ENCODE peak calls at places on chromosomes 3 and 15, in ten cellular contexts. M is left ventricle myocardium inferior; S is body of pancreas; L is CD8-positive, alpha-beta T cell; F is breast epithelium; G is sigmoid colon; I is CD8-positive, alpha-beta memory T cell; R is NT2/D1; X is psoas muscle; Q is osteoblast. V is an unnamed sample. For H3K4me1, the result is how much of the 10 kb centered on the place peaks cover.

GRCh38 chr3:107216711-107217110 is 160.5 kb upstream of the CCDC54 start:
- DNase-seq in X (no peak), I (no peak), R (no peak), S (no peak), G (no peak), M (no peak), L (no peak), Q (peak), F (no peak), V (no peak)

GRCh38 chr3:51777985-51778384 is 1.1 kb downstream of the IQCF6 start:
- DNase-seq in R (no peak), I (no peak), X (peak), Q (no peak), M (peak), G (peak), S (peak), L (no peak), F (no peak), V (peak)

GRCh38 chr3:77707271-77707670 is 667.4 kb downstream of the ROBO2 start:
- DNase-seq in S (no peak), R (no peak), M (no peak), Q (no peak), F (no peak), X (no peak), G (no peak), I (no peak), L (no peak), V (no peak)

GRCh38 chr3:159732172-159733111 is 256.2 kb upstream of the IL12A start:
- DNase-seq in I (no peak), S (no peak), X (no peak), L (no peak), R (no peak), Q (no peak), F (no peak), G (no peak), M (no peak), V (peak)

GRCh38 chr15:90650117-90650955 is 66.8 kb upstream of the BLM start:
- DNase-seq in L (no peak), I (no peak), S (no peak), Q (peak), F (no peak), X (no peak), G (no peak), R (no peak), M (no peak), V (no peak)

GRCh38 chr3:139285691-139286090 is 58.1 kb upstream of the MRPS22 start:
- DNase-seq in X (no peak), G (no peak), L (no peak), Q (no peak), F (no peak), S (no peak), M (no peak), I (no peak), R (no peak), V (no peak)

GRCh38 chr3:71061581-71061980 is 521.9 kb downstream of the FOXP1 start:
- DNase-seq in M (no peak), I (no peak), L (no peak), Q (no peak), R (no peak), F (no peak), G (no peak), S (no peak), X (no peak), V (no peak)

GRCh38 chr3:123740391-123740822 is 143.7 kb downstream of the MYLK start:
- DNase-seq in X (no peak), I (no peak), F (no peak), S (no peak), Q (no peak), R (no peak), M (peak), G (no peak), L (no peak), V (no peak)

GRCh38 chr15:43187544-43188155 is 2.4 kb downstream of the CCNDBP1 start:
- DNase-seq in F (no peak), R (no peak), S (no peak), X (no peak), L (no peak), G (no peak), M (no peak), I (no peak), Q (no peak), V (no peak)

GRCh38 chr3:27533718-27534578 is 49.8 kb upstream of the SLC4A7 start:
- DNase-seq in Q (peak), M (peak), S (peak), F (no peak), X (peak), R (peak), G (peak), L (no peak), I (peak), V (peak)

GRCh38 chr15:67177750-67178149 is 76.7 kb downstream of the AAGAB start:
- DNase-seq in M (no peak), R (no peak), G (no peak), F (no peak), S (no peak), L (no peak), I (no peak), X (no peak), Q (peak), V (no peak)
- H3K4me1 ChIP-seq in M (under half), R (under half), G (half or more), F (under half), S (under half), L (under half), I (under half), X (half or more), Q (half or more), V (half or more)

GRCh38 chr3:167882057-167882667 is 146.6 kb downstream of the SERPINI1 start:
- DNase-seq in X (no peak), R (peak), M (no peak), S (no peak), G (no peak), L (no peak), I (no peak), F (no peak), Q (no peak), V (no peak)
- H3K4me1 ChIP-seq in X (under half), R (under half), M (under half), S (under half), G (under half), L (under half), I (under half), F (under half), Q (under half), V (under half)

DNA sequence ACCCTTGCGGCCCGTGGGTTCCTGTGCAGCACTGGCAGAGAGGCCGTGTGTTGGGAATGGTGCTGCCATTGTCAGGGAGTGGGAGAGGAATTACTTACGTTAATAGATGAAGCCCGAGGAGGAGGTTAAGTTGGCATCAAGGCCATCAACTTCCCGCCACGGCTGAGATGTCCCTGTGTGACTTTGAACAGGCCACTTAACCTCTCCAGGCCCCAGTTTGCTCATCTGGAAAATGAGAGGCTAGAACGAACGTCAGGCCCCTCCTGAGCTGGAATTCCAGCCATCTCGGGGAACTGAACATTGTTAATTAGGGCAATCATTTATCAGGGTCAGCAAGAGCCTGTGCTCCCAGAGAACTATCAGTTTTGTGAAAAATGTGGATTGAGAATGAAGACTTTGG is 91.4 kb upstream of the MYZAP start:
- DNase-seq in R (no peak), X (no peak), F (no peak), I (no peak), L (no peak), M (no peak), G (no peak), S (no peak), Q (no peak), V (no peak)
- H3K4me1 ChIP-seq in R (under half), X (under half), F (under half), I (under half), L (under half), M (under half), G (under half), S (half or more), Q (under half), V (under half)

DNA sequence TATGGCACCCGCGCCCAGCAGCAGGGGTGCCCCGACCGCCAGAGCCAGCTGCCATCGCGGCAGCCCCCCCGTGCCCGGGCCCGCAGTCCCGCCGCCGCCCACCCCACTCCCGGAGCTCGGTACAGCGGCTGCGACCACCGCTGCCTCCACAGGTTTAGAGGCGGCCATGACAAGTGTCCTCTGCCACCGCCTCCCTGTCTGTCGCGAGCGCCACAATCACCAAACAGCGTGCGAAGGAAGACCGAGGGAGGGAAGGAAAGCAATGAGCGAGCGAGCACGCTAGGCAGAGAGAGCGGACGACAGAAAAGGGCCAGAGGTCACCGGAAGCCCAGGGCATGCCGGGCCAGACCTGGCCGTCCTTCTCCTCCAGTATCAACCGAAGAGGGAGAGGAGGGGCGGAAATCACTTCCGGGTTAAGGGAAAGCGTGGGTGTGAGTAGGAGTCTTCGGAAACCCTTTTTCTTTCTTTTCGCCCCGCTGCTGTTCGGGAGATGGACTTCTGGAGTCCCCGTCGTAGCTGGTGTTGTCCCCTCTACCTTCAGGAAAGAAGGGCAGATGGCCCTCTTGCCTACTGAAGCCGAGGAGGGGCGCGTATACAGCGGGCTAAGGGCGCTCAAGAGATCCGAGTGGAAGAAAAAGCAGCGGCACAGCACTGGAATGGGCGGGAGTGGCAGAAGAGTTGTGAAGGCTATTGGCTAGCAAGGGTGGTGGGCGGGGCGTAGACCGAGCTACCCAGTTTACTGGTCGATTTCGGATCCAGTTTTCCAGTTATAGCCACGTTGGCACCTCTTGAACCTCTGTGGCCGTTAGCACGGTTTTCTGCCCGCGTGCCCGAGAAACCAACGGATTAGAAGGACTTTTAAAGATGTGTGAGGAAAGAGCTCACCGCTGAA is at the start of the genes LNP1 and TOMM70:
- DNase-seq in F (peak), R (peak), S (peak), L (peak), G (peak), Q (peak), M (peak), I (peak), X (peak), V (peak)
- H3K4me1 ChIP-seq in F (under half), R (under half), S (under half), L (under half), G (under half), Q (under half), M (half or more), I (under half), X (half or more), V (under half)

DNA sequence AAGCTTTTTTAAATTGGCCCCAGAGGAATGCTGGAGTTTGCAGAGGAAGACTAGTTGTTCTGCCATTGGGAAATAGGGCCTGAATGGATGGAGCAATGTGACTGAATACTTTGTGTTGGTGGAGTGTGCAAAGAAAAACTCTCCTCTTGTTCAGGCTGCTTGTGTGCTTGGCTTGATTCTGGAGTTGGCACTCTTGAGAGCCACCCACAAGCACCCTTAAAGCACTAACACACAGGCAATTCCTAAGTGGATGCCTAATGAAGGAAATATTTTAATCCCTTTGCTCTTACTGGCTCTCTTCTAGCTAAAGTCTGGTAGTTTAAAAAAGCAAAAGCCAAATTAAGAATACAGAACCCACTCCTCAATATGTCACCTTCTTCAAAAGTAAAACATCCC is 304.4 kb upstream of the C2CD4B start:
- DNase-seq in S (no peak), F (no peak), Q (peak), I (no peak), X (no peak), M (no peak), G (peak), R (no peak), L (no peak), V (no peak)
- H3K4me1 ChIP-seq in S (under half), F (under half), Q (half or more), I (under half), X (under half), M (half or more), G (under half), R (under half), L (under half), V (under half)

V was measured in PC-9.